ENCODE peak calls at places on chromosomes 4 and X, in six cellular contexts. One of them, this sample, is unnamed.

GRCh38 chr4:127140306-127140705 is 492.5 kb upstream of the INTU start:
- DNase-seq in GM12891: no peak
- DNase-seq in non-pigmented ciliary epithelial cell: no peak
- DNase-seq in CD14-positive monocyte: no peak
- DNase-seq in HFFc6: peak; percentile 9
- DNase-seq in Panc1: no peak
- DNase-seq in this sample: no peak

GRCh38 chr4:78766026-78766425 is 10.1 kb upstream of the BMP2K start:
- DNase-seq in GM12891: no peak
- DNase-seq in HFFc6: no peak
- DNase-seq in Panc1: no peak
- DNase-seq in non-pigmented ciliary epithelial cell: no peak
- DNase-seq in CD14-positive monocyte: no peak
- DNase-seq in this sample: no peak

GRCh38 chr4:43130228-43131021 is 237.9 kb downstream of the GRXCR1 start:
- DNase-seq in GM12891: no peak
- DNase-seq in Panc1: no peak
- DNase-seq in HFFc6: no peak
- DNase-seq in CD14-positive monocyte: no peak
- DNase-seq in non-pigmented ciliary epithelial cell: no peak
- DNase-seq in this sample: no peak

GRCh38 chr4:2811830-2812599 is 19.1 kb downstream of the SH3BP2 start:
- DNase-seq in CD14-positive monocyte: peak; percentile 91
- DNase-seq in GM12891: peak; percentile 74
- DNase-seq in HFFc6: peak; percentile 62
- DNase-seq in non-pigmented ciliary epithelial cell: no peak
- DNase-seq in Panc1: no peak
- DNase-seq in this sample: peak; percentile 88

GRCh38 chr4:44493924-44494323 is 45.3 kb upstream of the KCTD8 start:
- DNase-seq in CD14-positive monocyte: no peak
- DNase-seq in Panc1: no peak
- DNase-seq in non-pigmented ciliary epithelial cell: no peak
- DNase-seq in GM12891: no peak
- DNase-seq in HFFc6: no peak
- DNase-seq in this sample: no peak

GRCh38 chrX:131393426-131393825 is 104.3 kb upstream of the IGSF1 start:
- DNase-seq in Panc1: no peak
- DNase-seq in GM12891: no peak
- DNase-seq in CD14-positive monocyte: no peak
- DNase-seq in HFFc6: no peak
- DNase-seq in non-pigmented ciliary epithelial cell: no peak
- DNase-seq in this sample: no peak

GRCh38 chrX:51837926-51838325 is 55.5 kb upstream of the MAGED1 start:
- DNase-seq in HFFc6: peak; percentile 0
- DNase-seq in non-pigmented ciliary epithelial cell: no peak
- DNase-seq in CD14-positive monocyte: no peak
- DNase-seq in GM12891: no peak
- DNase-seq in Panc1: no peak
- DNase-seq in this sample: no peak

GRCh38 chrX:37468111-37468739 is 103.2 kb upstream of the LANCL3 start:
- DNase-seq in GM12891: no peak
- DNase-seq in Panc1: no peak
- DNase-seq in non-pigmented ciliary epithelial cell: no peak
- DNase-seq in CD14-positive monocyte: no peak
- DNase-seq in HFFc6: no peak
- DNase-seq in this sample: no peak

GRCh38 chr4:73855406-73855805 is 2.3 kb downstream of the PF4V1 start:
- DNase-seq in HFFc6: no peak
- DNase-seq in GM12891: no peak
- DNase-seq in Panc1: no peak
- DNase-seq in CD14-positive monocyte: no peak
- DNase-seq in non-pigmented ciliary epithelial cell: no peak
- DNase-seq in this sample: no peak

GRCh38 chr4:16122784-16123183 is 39.0 kb upstream of the PROM1 start:
- DNase-seq in GM12891: no peak
- DNase-seq in non-pigmented ciliary epithelial cell: no peak
- DNase-seq in CD14-positive monocyte: no peak
- DNase-seq in HFFc6: no peak
- DNase-seq in Panc1: no peak
- DNase-seq in this sample: no peak

GRCh38 chrX:136759968-136760367 is 20.8 kb downstream of the ARHGEF6 start:
- DNase-seq in CD14-positive monocyte: peak; percentile 43
- DNase-seq in HFFc6: no peak
- DNase-seq in GM12891: no peak
- DNase-seq in Panc1: no peak
- DNase-seq in non-pigmented ciliary epithelial cell: no peak
- DNase-seq in this sample: no peak

GRCh38 chr4:147318581-147318980 is 162.3 kb upstream of the EDNRA start:
- DNase-seq in CD14-positive monocyte: no peak
- DNase-seq in non-pigmented ciliary epithelial cell: no peak
- DNase-seq in GM12891: no peak
- DNase-seq in Panc1: no peak
- DNase-seq in HFFc6: peak; percentile 11
- DNase-seq in this sample: no peak

GRCh38 chr4:1981251-1982055 is 27.3 kb downstream of the NELFA start:
- DNase-seq in HFFc6: no peak
- DNase-seq in GM12891: no peak
- DNase-seq in CD14-positive monocyte: peak; percentile 31
- DNase-seq in non-pigmented ciliary epithelial cell: no peak
- DNase-seq in Panc1: no peak
- DNase-seq in this sample: no peak

GRCh38 chrX:264634-265455 is 16.3 kb upstream of the PLCXD1 start:
- DNase-seq in Panc1: no peak
- DNase-seq in GM12891: no peak
- DNase-seq in CD14-positive monocyte: no peak
- DNase-seq in non-pigmented ciliary epithelial cell: no peak
- DNase-seq in HFFc6: no peak
- DNase-seq in this sample: no peak

GRCh38 chrX:20461576-20461975 is 194.9 kb upstream of the RPS6KA3 start:
- DNase-seq in GM12891: no peak
- DNase-seq in CD14-positive monocyte: no peak
- DNase-seq in Panc1: no peak
- DNase-seq in non-pigmented ciliary epithelial cell: no peak
- DNase-seq in HFFc6: peak; percentile 28
- DNase-seq in this sample: no peak

GRCh38 chrX:1945879-1946278 is 331.0 kb downstream of the ASMT start:
- DNase-seq in CD14-positive monocyte: no peak
- DNase-seq in GM12891: no peak
- DNase-seq in Panc1: no peak
- DNase-seq in non-pigmented ciliary epithelial cell: no peak
- DNase-seq in HFFc6: no peak
- DNase-seq in this sample: no peak

This sample was measured in GM19239.